ENCODE peak calls at places on chromosomes 7 and 10, in six cellular contexts. One of them, this sample, is unnamed.

GRCh38 chr7:108236681-108237415 is 106.7 kb upstream of the LAMB4 start:
- DNase-seq in IMR-90: no peak
- DNase-seq in adrenal gland: no peak
- DNase-seq in heart left ventricle: no peak
- DNase-seq in body of pancreas: peak; percentile 42
- DNase-seq in spleen: no peak
- DNase-seq in this sample: no peak

GRCh38 chr10:4847580-4848020 is 21.6 kb downstream of the AKR1E2 start:
- DNase-seq in IMR-90: peak; percentile 86
- DNase-seq in adrenal gland: no peak
- DNase-seq in heart left ventricle: no peak
- DNase-seq in body of pancreas: no peak
- DNase-seq in spleen: no peak
- DNase-seq in this sample: no peak

GRCh38 chr10:129525408-129525807 is 58.4 kb downstream of the MGMT start:
- DNase-seq in IMR-90: peak; percentile 54
- DNase-seq in adrenal gland: no peak
- DNase-seq in heart left ventricle: no peak
- DNase-seq in body of pancreas: peak; percentile 46
- DNase-seq in spleen: no peak
- DNase-seq in this sample: no peak

GRCh38 chr7:24795407-24795767 is 38.1 kb upstream of the GSDME start:
- DNase-seq in IMR-90: no peak
- DNase-seq in adrenal gland: no peak
- DNase-seq in heart left ventricle: no peak
- DNase-seq in body of pancreas: no peak
- DNase-seq in spleen: no peak
- DNase-seq in this sample: no peak

GRCh38 chr7:88151119-88151790 is 68.6 kb downstream of the SRI start:
- DNase-seq in IMR-90: no peak
- DNase-seq in adrenal gland: no peak
- DNase-seq in heart left ventricle: no peak
- DNase-seq in body of pancreas: peak; percentile 11
- DNase-seq in spleen: no peak
- DNase-seq in this sample: no peak

GRCh38 chr7:130069179-130069977 is 956 bp upstream of the KLHDC10 start:
- DNase-seq in IMR-90: no peak
- DNase-seq in adrenal gland: no peak
- DNase-seq in heart left ventricle: no peak
- DNase-seq in body of pancreas: peak; percentile 23
- DNase-seq in spleen: no peak
- DNase-seq in this sample: no peak

GRCh38 chr7:17599733-17600685 is 301.6 kb downstream of the AHR start:
- DNase-seq in IMR-90: peak; percentile 92
- DNase-seq in adrenal gland: no peak
- DNase-seq in heart left ventricle: no peak
- DNase-seq in body of pancreas: peak; percentile 33
- DNase-seq in spleen: no peak
- DNase-seq in this sample: no peak

GRCh38 chr7:2478800-2479199 is 2.6 kb upstream of the GRIFIN start:
- DNase-seq in IMR-90: no peak
- DNase-seq in adrenal gland: no peak
- DNase-seq in heart left ventricle: no peak
- DNase-seq in body of pancreas: peak; percentile 79
- DNase-seq in spleen: no peak
- DNase-seq in this sample: no peak

GRCh38 chr7:138097064-138097741 is 20.9 kb downstream of the AKR1D1 start:
- DNase-seq in IMR-90: no peak
- DNase-seq in adrenal gland: peak; percentile 58
- DNase-seq in heart left ventricle: no peak
- DNase-seq in body of pancreas: peak; percentile 39
- DNase-seq in spleen: no peak
- DNase-seq in this sample: no peak

GRCh38 chr10:99532687-99533495 is at the start of gene NKX2-3:
- DNase-seq in IMR-90: peak; percentile 46
- DNase-seq in adrenal gland: no peak
- DNase-seq in heart left ventricle: peak; percentile 58
- DNase-seq in body of pancreas: peak; percentile 62
- DNase-seq in spleen: peak; percentile 91
- DNase-seq in this sample: no peak

GRCh38 chr10:76117949-76118348 is 686.5 kb downstream of the LRMDA start:
- DNase-seq in IMR-90: peak; percentile 52
- DNase-seq in adrenal gland: no peak
- DNase-seq in heart left ventricle: no peak
- DNase-seq in body of pancreas: no peak
- DNase-seq in spleen: no peak
- DNase-seq in this sample: no peak

GRCh38 chr10:111018021-111018420 is 58.8 kb upstream of the ADRA2A start:
- DNase-seq in IMR-90: peak; percentile 8
- DNase-seq in adrenal gland: no peak
- DNase-seq in heart left ventricle: no peak
- DNase-seq in body of pancreas: no peak
- DNase-seq in spleen: no peak
- DNase-seq in this sample: no peak

GRCh38 chr7:37759519-37759918 is 76.0 kb downstream of the GPR141 start:
- DNase-seq in IMR-90: no peak
- DNase-seq in adrenal gland: no peak
- DNase-seq in heart left ventricle: no peak
- DNase-seq in body of pancreas: no peak
- DNase-seq in spleen: no peak
- DNase-seq in this sample: no peak

GRCh38 chr10:45555789-45556188 is 116.8 kb downstream of the ZFAND4 start:
- DNase-seq in IMR-90: peak; percentile 18
- DNase-seq in adrenal gland: no peak
- DNase-seq in heart left ventricle: no peak
- DNase-seq in body of pancreas: no peak
- DNase-seq in spleen: no peak
- DNase-seq in this sample: no peak

GRCh38 chr10:126479280-126479679 is 91.0 kb upstream of the ADAM12 start:
- DNase-seq in IMR-90: no peak
- DNase-seq in adrenal gland: no peak
- DNase-seq in heart left ventricle: no peak
- DNase-seq in body of pancreas: no peak
- DNase-seq in spleen: no peak
- DNase-seq in this sample: no peak

GRCh38 chr7:116354171-116354545 is 143.8 kb downstream of the TES start:
- DNase-seq in IMR-90: peak; percentile 92
- DNase-seq in adrenal gland: no peak
- DNase-seq in heart left ventricle: peak; percentile 62
- DNase-seq in body of pancreas: peak; percentile 57
- DNase-seq in spleen: no peak
- DNase-seq in this sample: no peak

GRCh38 chr7:50832744-50833143 is 50.0 kb upstream of the GRB10 start:
- DNase-seq in IMR-90: peak; percentile 89
- DNase-seq in adrenal gland: no peak
- DNase-seq in heart left ventricle: no peak
- DNase-seq in body of pancreas: no peak
- DNase-seq in spleen: no peak
- DNase-seq in this sample: no peak

GRCh38 chr7:97004931-97005763 is at the start of gene DLX6:
- DNase-seq in IMR-90: peak; percentile 14
- DNase-seq in adrenal gland: peak; percentile 38
- DNase-seq in heart left ventricle: no peak
- DNase-seq in body of pancreas: no peak
- DNase-seq in spleen: no peak
- DNase-seq in this sample: peak; percentile 79

GRCh38 chr10:10007972-10008371 is 1009.7 kb upstream of the CELF2 start:
- DNase-seq in IMR-90: no peak
- DNase-seq in adrenal gland: no peak
- DNase-seq in heart left ventricle: no peak
- DNase-seq in body of pancreas: no peak
- DNase-seq in spleen: no peak
- DNase-seq in this sample: no peak

GRCh38 chr7:17392846-17393245 is 94.4 kb downstream of the AHR start:
- DNase-seq in IMR-90: peak; percentile 86
- DNase-seq in adrenal gland: no peak
- DNase-seq in heart left ventricle: no peak
- DNase-seq in body of pancreas: no peak
- DNase-seq in spleen: no peak
- DNase-seq in this sample: no peak

GRCh38 chr7:47420117-47420780 is 161.7 kb downstream of the TNS3 start:
- DNase-seq in IMR-90: no peak
- DNase-seq in adrenal gland: no peak
- DNase-seq in heart left ventricle: no peak
- DNase-seq in body of pancreas: no peak
- DNase-seq in spleen: no peak
- DNase-seq in this sample: no peak

GRCh38 chr7:44802418-44803025 is 6.0 kb downstream of the PPIA start:
- DNase-seq in IMR-90: no peak
- DNase-seq in adrenal gland: no peak
- DNase-seq in heart left ventricle: no peak
- DNase-seq in body of pancreas: no peak
- DNase-seq in spleen: no peak
- DNase-seq in this sample: no peak

GRCh38 chr7:44799939-44800338 is 3.5 kb downstream of the PPIA start:
- DNase-seq in IMR-90: no peak
- DNase-seq in adrenal gland: no peak
- DNase-seq in heart left ventricle: no peak
- DNase-seq in body of pancreas: no peak
- DNase-seq in spleen: no peak
- DNase-seq in this sample: no peak

GRCh38 chr7:44798649-44799275 is 2.3 kb downstream of the PPIA start:
- DNase-seq in IMR-90: no peak
- DNase-seq in adrenal gland: no peak
- DNase-seq in heart left ventricle: no peak
- DNase-seq in body of pancreas: no peak
- DNase-seq in spleen: no peak
- DNase-seq in this sample: no peak

GRCh38 chr7:44805950-44806349 is 9.5 kb downstream of the PPIA start:
- DNase-seq in IMR-90: no peak
- DNase-seq in adrenal gland: no peak
- DNase-seq in heart left ventricle: no peak
- DNase-seq in body of pancreas: no peak
- DNase-seq in spleen: no peak
- DNase-seq in this sample: no peak

DNA sequence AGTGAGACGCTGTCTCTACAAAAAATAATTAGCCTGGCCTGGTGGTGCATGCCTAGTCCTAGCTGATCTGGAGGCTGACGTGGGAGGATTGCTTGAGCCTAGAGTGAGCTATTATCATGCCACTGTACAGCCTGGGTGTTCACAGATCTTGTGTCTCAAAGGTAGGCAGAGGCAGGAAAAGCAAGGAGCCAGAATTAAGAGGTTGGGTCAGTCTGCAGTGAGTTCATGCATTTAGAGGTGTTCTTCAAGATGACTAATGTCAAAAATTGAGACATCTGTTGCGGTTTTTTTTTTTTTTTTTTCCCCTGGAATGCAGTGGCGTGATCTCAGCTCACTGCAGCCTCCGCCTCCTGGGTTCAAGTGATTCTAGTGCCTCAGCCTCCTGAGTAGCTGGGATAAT is 5.4 kb downstream of the PPIA start:
- DNase-seq in IMR-90: peak; percentile 37
- DNase-seq in adrenal gland: no peak
- DNase-seq in heart left ventricle: no peak
- DNase-seq in body of pancreas: no peak
- DNase-seq in spleen: no peak
- DNase-seq in this sample: no peak
- TF ChIP-seq POLR2A in IMR-90: no peak
- TF ChIP-seq POLR2A in adrenal gland: no peak
- TF ChIP-seq POLR2A in heart left ventricle: no peak
- TF ChIP-seq POLR2A in body of pancreas: no peak
- TF ChIP-seq POLR2A in spleen: no peak
- TF ChIP-seq POLR2A in this sample: no peak

DNA sequence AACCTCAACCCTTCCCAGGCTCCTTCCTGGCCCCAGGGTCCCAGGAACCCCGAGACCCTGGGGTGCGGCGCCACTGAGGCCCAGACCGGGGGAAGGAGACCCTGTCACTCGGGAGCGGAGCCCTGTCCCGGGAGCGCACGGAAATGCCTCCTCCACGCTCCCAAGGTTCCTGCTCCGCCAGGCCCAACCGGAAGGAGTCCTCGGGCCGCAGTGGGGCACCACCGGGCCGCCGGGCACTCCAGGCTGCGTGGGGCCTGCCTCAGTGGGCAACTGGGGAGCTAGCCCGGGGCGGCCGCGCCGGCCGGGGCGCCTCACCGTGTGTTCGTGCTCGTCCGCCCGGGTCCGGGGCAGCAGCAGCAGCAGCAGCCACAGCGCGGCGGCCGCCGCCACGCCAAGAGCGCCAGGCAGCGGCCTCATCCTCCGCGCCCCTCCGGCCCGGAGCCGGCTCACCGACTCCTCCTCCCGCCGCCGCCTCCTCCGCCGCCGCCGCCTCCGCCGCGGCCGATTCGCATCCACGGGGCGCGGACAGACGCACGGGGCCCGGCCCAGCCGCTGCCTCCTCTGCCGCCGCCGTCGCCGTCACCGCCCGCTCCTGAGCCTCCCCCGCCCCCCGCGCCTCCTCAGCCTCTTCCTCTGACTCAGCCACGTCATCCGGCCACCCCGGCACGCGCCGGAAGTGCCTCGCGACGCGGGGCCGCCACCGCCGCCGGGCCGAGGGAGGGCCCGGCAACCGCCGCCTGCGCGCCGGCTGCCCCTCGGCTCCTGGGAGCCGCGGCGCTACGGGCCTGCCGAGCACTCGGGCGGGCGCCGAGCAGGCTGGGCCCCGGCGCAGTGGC is at the start of gene TM9SF3:
- DNase-seq in IMR-90: peak; percentile 83
- DNase-seq in adrenal gland: peak; percentile 95
- DNase-seq in heart left ventricle: peak; percentile 96
- DNase-seq in body of pancreas: peak; percentile 94
- DNase-seq in spleen: peak; percentile 99
- DNase-seq in this sample: no peak
- TF ChIP-seq POLR2A in IMR-90: peak; percentile 91
- TF ChIP-seq POLR2A in adrenal gland: peak; percentile 97
- TF ChIP-seq POLR2A in heart left ventricle: no peak
- TF ChIP-seq POLR2A in body of pancreas: peak; percentile 64
- TF ChIP-seq POLR2A in spleen: no peak
- TF ChIP-seq POLR2A in this sample: no peak

GRCh38 chr7:66739953-66740301 is 606 bp upstream of the RABGEF1 start:
- DNase-seq in IMR-90: no peak
- DNase-seq in adrenal gland: no peak
- DNase-seq in heart left ventricle: no peak
- DNase-seq in body of pancreas: no peak
- DNase-seq in spleen: peak; percentile 80
- DNase-seq in this sample: no peak

GRCh38 chr7:66741706-66742053 is 1.1 kb downstream of the RABGEF1 start:
- DNase-seq in IMR-90: peak; percentile 35
- DNase-seq in adrenal gland: peak; percentile 47
- DNase-seq in heart left ventricle: no peak
- DNase-seq in body of pancreas: peak; percentile 37
- DNase-seq in spleen: peak; percentile 78
- DNase-seq in this sample: no peak

GRCh38 chr7:66739477-66739876 is 1.1 kb upstream of the RABGEF1 start:
- DNase-seq in IMR-90: no peak
- DNase-seq in adrenal gland: no peak
- DNase-seq in heart left ventricle: no peak
- DNase-seq in body of pancreas: no peak
- DNase-seq in spleen: no peak
- DNase-seq in this sample: no peak

GRCh38 chr7:66737667-66738066 is 2.9 kb upstream of the RABGEF1 start:
- DNase-seq in IMR-90: no peak
- DNase-seq in adrenal gland: no peak
- DNase-seq in heart left ventricle: no peak
- DNase-seq in body of pancreas: no peak
- DNase-seq in spleen: no peak
- DNase-seq in this sample: no peak

GRCh38 chr7:66740302-66740979 is at the start of gene RABGEF1:
- DNase-seq in IMR-90: peak; percentile 93
- DNase-seq in adrenal gland: peak; percentile 96
- DNase-seq in heart left ventricle: peak; percentile 99
- DNase-seq in body of pancreas: peak; percentile 97
- DNase-seq in spleen: peak; percentile 99
- DNase-seq in this sample: peak; percentile 96
- TF ChIP-seq POLR2A in IMR-90: peak; percentile 98
- TF ChIP-seq POLR2A in adrenal gland: peak; percentile 98
- TF ChIP-seq POLR2A in heart left ventricle: peak; percentile 41
- TF ChIP-seq POLR2A in body of pancreas: peak; percentile 95
- TF ChIP-seq POLR2A in spleen: peak; percentile 84
- TF ChIP-seq POLR2A in this sample: no peak

GRCh38 chr10:17643755-17644484 is at the start of gene STAM:
- DNase-seq in IMR-90: peak; percentile 91
- DNase-seq in adrenal gland: peak; percentile 89
- DNase-seq in heart left ventricle: peak; percentile 94
- DNase-seq in body of pancreas: peak; percentile 84
- DNase-seq in spleen: peak; percentile 98
- DNase-seq in this sample: no peak
- TF ChIP-seq POLR2A in IMR-90: peak; percentile 88
- TF ChIP-seq POLR2A in adrenal gland: peak; percentile 80
- TF ChIP-seq POLR2A in heart left ventricle: no peak
- TF ChIP-seq POLR2A in body of pancreas: peak; percentile 89
- TF ChIP-seq POLR2A in spleen: no peak
- TF ChIP-seq POLR2A in this sample: no peak